ENCODE peak calls at places on chromosomes 13 and 19, in seven cellular contexts. I is astrocyte of the spinal cord, P is EL, Y is aorta, J is NCI-H2171, Z is GM12865, X is HEK293T. Q is an unnamed sample.

GRCh38 chr19:44587863-44588752 is 25.3 kb upstream of the IGSF23 start:
- DNase-seq in Z (peak), X (no peak), I (peak), J (no peak), Y (no peak), P (peak), Q (peak)

GRCh38 chr19:45211751-45212381 is 33.3 kb downstream of the BLOC1S3 start:
- DNase-seq in J (no peak), X (no peak), P (no peak), Z (no peak), I (no peak), Y (no peak), Q (no peak)

GRCh38 chr19:33430674-33431277 is 57.3 kb downstream of the CEBPG start:
- DNase-seq in X (peak), Z (peak), Y (peak), J (peak), P (peak), I (peak), Q (peak)

GRCh38 chr19:49929121-49929610 is at the start of the genes ATF5 and NUP62:
- DNase-seq in X (peak), Z (peak), J (peak), Y (peak), I (peak), P (peak), Q (peak)

GRCh38 chr13:111291908-111292307 is 28.5 kb upstream of the TEX29 start:
- DNase-seq in X (no peak), P (no peak), Y (no peak), Z (no peak), I (no peak), J (no peak), Q (no peak)

GRCh38 chr13:20703785-20704458 is 423 bp downstream of the IL17D start:
- DNase-seq in P (peak), Y (peak), X (peak), Z (peak), J (peak), I (peak), Q (peak)

GRCh38 chr13:106197506-106197905 is 338.0 kb downstream of the EFNB2 start:
- DNase-seq in X (no peak), Z (no peak), I (no peak), Y (no peak), J (no peak), P (no peak), Q (no peak)

GRCh38 chr13:51668580-51669195 is 84.4 kb downstream of the WDFY2 start:
- DNase-seq in Y (no peak), Z (no peak), J (no peak), I (no peak), X (no peak), P (no peak), Q (no peak)

GRCh38 chr13:27043013-27043412 is 128.6 kb downstream of the USP12 start:
- DNase-seq in X (no peak), J (no peak), Y (no peak), Z (no peak), P (peak), I (peak), Q (peak)

GRCh38 chr13:98454389-98454881 is 122.5 kb downstream of the STK24 start:
- DNase-seq in Z (no peak), Y (no peak), J (peak), X (no peak), I (peak), P (peak), Q (no peak)

GRCh38 chr13:111947026-111947810 is 119.7 kb upstream of the SOX1 start:
- DNase-seq in P (no peak), X (no peak), Y (no peak), Z (no peak), I (no peak), J (no peak), Q (no peak)

GRCh38 chr19:45848922-45849321 is 14.0 kb downstream of the SYMPK start:
- DNase-seq in P (no peak), Y (no peak), I (no peak), J (no peak), Z (no peak), X (no peak), Q (peak)

GRCh38 chr19:38792250-38793111 is 3.5 kb downstream of the LGALS7B start:
- DNase-seq in P (no peak), J (no peak), Y (peak), Z (peak), X (no peak), I (peak), Q (no peak)

GRCh38 chr19:56838930-56839664 is 1.4 kb downstream of the PEG3 start:
- DNase-seq in Z (no peak), J (no peak), Y (peak), X (no peak), P (no peak), I (peak), Q (no peak)

GRCh38 chr13:88887045-88887662 is 1216.0 kb downstream of the SLITRK5 start:
- DNase-seq in J (no peak), P (no peak), X (no peak), Y (no peak), Z (peak), I (no peak), Q (no peak)

GRCh38 chr13:56909896-56910600 is 230.7 kb upstream of the PRR20A start:
- DNase-seq in J (no peak), Z (no peak), P (no peak), I (no peak), Y (no peak), X (no peak), Q (no peak)

GRCh38 chr13:26719356-26719945 is 41.1 kb downstream of the GPR12 start:
- DNase-seq in I (no peak), X (peak), Y (no peak), Z (no peak), J (peak), P (peak), Q (peak)

GRCh38 chr13:101681834-101682233 is 229.4 kb downstream of the ITGBL1 start:
- DNase-seq in I (peak), Z (no peak), X (no peak), P (peak), J (no peak), Y (no peak), Q (no peak)

GRCh38 chr19:10686661-10687517 is 14.3 kb upstream of the QTRT1 start:
- DNase-seq in Y (no peak), J (no peak), Z (no peak), I (peak), X (no peak), P (no peak), Q (peak)

GRCh38 chr19:41000310-41000737 is 9.2 kb downstream of the CYP2B6 start:
- DNase-seq in J (no peak), X (no peak), I (no peak), Y (no peak), Z (no peak), P (no peak), Q (peak)

GRCh38 chr13:76937416-76937815 is 10.9 kb upstream of the ACOD1 start:
- DNase-seq in X (no peak), J (no peak), Y (peak), I (peak), Z (no peak), P (peak), Q (peak)

GRCh38 chr13:110450941-110451340 is 110.6 kb downstream of the RAB20 start:
- DNase-seq in P (no peak), I (no peak), X (no peak), Z (no peak), Y (no peak), J (no peak), Q (no peak)

GRCh38 chr13:33264620-33264978 is 21.0 kb downstream of the STARD13 start:
- DNase-seq in I (no peak), J (no peak), X (no peak), Y (no peak), Z (no peak), P (no peak), Q (no peak)

GRCh38 chr13:43132228-43132627 is 108.8 kb downstream of the DNAJC15 start:
- DNase-seq in Y (no peak), Z (peak), P (peak), I (peak), J (no peak), X (peak), Q (no peak)

GRCh38 chr13:51542358-51542972 is 41.8 kb upstream of the WDFY2 start:
- DNase-seq in Y (no peak), J (no peak), X (peak), Z (no peak), I (no peak), P (no peak), Q (no peak)

GRCh38 chr13:48411281-48412099 is 1.4 kb downstream of the LPAR6 start:
- DNase-seq in P (peak), Z (no peak), X (no peak), Y (no peak), I (peak), J (no peak), Q (no peak)

GRCh38 chr19:41811036-41811435 is 14.6 kb downstream of the CEACAM3 start:
- DNase-seq in X (no peak), P (no peak), I (no peak), Z (no peak), Y (peak), J (no peak), Q (no peak)

GRCh38 chr19:11067356-11068113 is 21.7 kb upstream of the LDLR start:
- DNase-seq in P (peak), Z (no peak), J (no peak), X (no peak), Y (no peak), I (no peak), Q (peak)

GRCh38 chr19:5800361-5801270 is 4.3 kb upstream of the NRTN start:
- DNase-seq in P (no peak), J (no peak), I (no peak), Z (no peak), Y (no peak), X (no peak), Q (no peak)

GRCh38 chr19:8057545-8058270 is 5.1 kb downstream of the CCL25 start:
- DNase-seq in X (no peak), I (no peak), Z (no peak), P (no peak), J (no peak), Y (no peak), Q (no peak)

GRCh38 chr19:43673702-43674629 is 4.0 kb upstream of the PLAUR start:
- DNase-seq in P (no peak), X (no peak), J (no peak), I (no peak), Z (no peak), Y (peak), Q (no peak)

GRCh38 chr13:45167611-45168554 is 33.0 kb downstream of the KCTD4 start:
- DNase-seq in P (no peak), X (no peak), Y (no peak), I (no peak), Z (no peak), J (no peak), Q (no peak)

GRCh38 chr13:20489185-20489820 is 36.4 kb downstream of the CRYL1 start:
- DNase-seq in Z (no peak), I (no peak), P (no peak), X (peak), Y (no peak), J (no peak), Q (peak)

GRCh38 chr13:20387441-20387971 is 138.2 kb downstream of the CRYL1 start:
- DNase-seq in I (peak), P (peak), X (no peak), J (no peak), Z (no peak), Y (no peak), Q (peak)

GRCh38 chr19:42422576-42423461 is 4.4 kb downstream of the LIPE start:
- DNase-seq in Y (no peak), I (no peak), J (no peak), P (no peak), Z (peak), X (no peak), Q (peak)

GRCh38 chr19:19443283-19443682 is 37.8 kb downstream of the GATAD2A start:
- DNase-seq in J (no peak), Z (no peak), X (no peak), I (no peak), Y (peak), P (no peak), Q (no peak)

GRCh38 chr19:39425744-39426143 is 10.0 kb downstream of the RPS16 start:
- DNase-seq in Y (no peak), I (no peak), X (no peak), J (no peak), Z (no peak), P (no peak), Q (no peak)

GRCh38 chr19:48556163-48556562 is 4.2 kb downstream of the SULT2B1 start:
- DNase-seq in J (peak), X (no peak), I (peak), Y (no peak), Z (no peak), P (peak), Q (peak)

GRCh38 chr19:52138614-52139290 is 986 bp downstream of the ZNF616 start:
- DNase-seq in I (peak), Y (no peak), J (peak), Z (peak), X (peak), P (peak), Q (peak)